ENCODE peak calls at places on chromosomes 4 and X, in ten cellular contexts. H, Q, K, Z, R, T, G, O, S and N are unnamed samples.

GRCh38 chrX:136781180-136781797 is 557 bp upstream of the ARHGEF6 start:
- DNase-seq in H (no peak), Q (no peak), K (peak; percentile 61), Z (no peak), R (no peak), T (no peak), G (no peak), O (peak; percentile 10), S (no peak), N (no peak)

GRCh38 chrX:120769576-120770341 is 105.9 kb downstream of the CT47B1 start:
- DNase-seq in H (no peak), Q (no peak), K (no peak), Z (no peak), R (no peak), T (no peak), G (no peak), O (peak; percentile 38), S (no peak), N (peak; percentile 44)

GRCh38 chr4:159070742-159071141 is 32.1 kb upstream of the RAPGEF2 start:
- DNase-seq in H (no peak), Q (no peak), K (no peak), Z (no peak), R (no peak), T (no peak), G (no peak), O (no peak), S (no peak), N (no peak)

GRCh38 chr4:15031993-15032660 is 29.8 kb downstream of the CPEB2 start:
- DNase-seq in H (no peak), Q (no peak), K (no peak), Z (no peak), R (no peak), T (no peak), G (no peak), O (no peak), S (no peak), N (no peak)

GRCh38 chr4:2259036-2259540 is 2.8 kb downstream of the MXD4 start:
- DNase-seq in H (peak; percentile 14), Q (no peak), K (no peak), Z (peak; percentile 47), R (no peak), T (no peak), G (no peak), O (no peak), S (no peak), N (no peak)

GRCh38 chrX:10173331-10173900 is 16.6 kb downstream of the CLCN4 start:
- DNase-seq in H (peak; percentile 25), Q (no peak), K (no peak), Z (peak; percentile 91), R (no peak), T (no peak), G (peak; percentile 76), O (no peak), S (no peak), N (no peak)

GRCh38 chr4:95023110-95023509 is 265.4 kb downstream of the BMPR1B start:
- DNase-seq in H (no peak), Q (no peak), K (no peak), Z (no peak), R (no peak), T (no peak), G (no peak), O (no peak), S (no peak), N (no peak)

GRCh38 chr4:7218686-7219085 is 26.3 kb downstream of the SORCS2 start:
- DNase-seq in H (no peak), Q (no peak), K (no peak), Z (no peak), R (no peak), T (no peak), G (no peak), O (no peak), S (no peak), N (no peak)